ENCODE peak calls at places on chromosomes 6 and 20, in ten cellular contexts. U is tibial artery, N is OCI-LY7, O is hepatocyte, R is sigmoid colon, Z is neural progenitor cell, L is HCT116, X is PC-9, V is uterus, W is cardiac muscle cell. B is an unnamed sample.

GRCh38 chr6:156970595-156971112 is 193.5 kb downstream of the ARID1B start:
- DNase-seq in U (no peak), N (no peak), O (no peak), R (no peak), Z (no peak), L (no peak), X (no peak), V (no peak), W (no peak), B (no peak)

GRCh38 chr20:54062812-54063280 is 7.5 kb downstream of the BCAS1 start:
- DNase-seq in U (no peak), N (peak; percentile 62), O (peak; percentile 61), R (no peak), Z (peak; percentile 46), L (peak; percentile 42), X (no peak), V (no peak), W (peak; percentile 65), B (no peak)

GRCh38 chr20:59810376-59811187 is 122.9 kb downstream of the SYCP2 start:
- DNase-seq in U (no peak), N (no peak), O (no peak), R (no peak), Z (peak; percentile 90), L (no peak), X (no peak), V (peak; percentile 2), W (no peak), B (peak; percentile 24)

GRCh38 chr20:10434467-10434831 is 427 bp upstream of the MKKS start:
- DNase-seq in U (peak; percentile 93), N (peak; percentile 90), O (peak; percentile 97), R (peak; percentile 98), Z (peak; percentile 99), L (peak; percentile 99), X (peak; percentile 94), V (peak; percentile 93), W (peak; percentile 99), B (peak; percentile 91)

GRCh38 chr6:15389759-15390723 is 144.2 kb downstream of the JARID2 start:
- DNase-seq in U (no peak), N (peak; percentile 69), O (peak; percentile 73), R (no peak), Z (peak; percentile 87), L (peak; percentile 7), X (peak; percentile 16), V (no peak), W (peak; percentile 73), B (no peak)

GRCh38 chr6:14453712-14454466 is 336.3 kb downstream of the CD83 start:
- DNase-seq in U (no peak), N (no peak), O (no peak), R (no peak), Z (no peak), L (no peak), X (no peak), V (no peak), W (no peak), B (no peak)

GRCh38 chr6:166006593-166007301 is 160.9 kb downstream of the TBXT start:
- DNase-seq in U (no peak), N (no peak), O (no peak), R (no peak), Z (peak; percentile 41), L (no peak), X (no peak), V (no peak), W (peak; percentile 85), B (no peak)

GRCh38 chr6:44052419-44053011 is 74.7 kb downstream of the MRPL14 start:
- DNase-seq in U (peak; percentile 61), N (no peak), O (no peak), R (peak; percentile 78), Z (peak; percentile 59), L (no peak), X (no peak), V (no peak), W (peak; percentile 92), B (peak; percentile 51)

GRCh38 chr20:36465109-36466080 is 75.9 kb upstream of the MYL9 start:
- DNase-seq in U (peak; percentile 76), N (no peak), O (peak; percentile 70), R (peak; percentile 86), Z (peak; percentile 53), L (peak; percentile 79), X (peak; percentile 64), V (peak; percentile 72), W (peak; percentile 55), B (no peak)

GRCh38 chr6:87066449-87067288 is 28.2 kb downstream of the CGA start:
- DNase-seq in U (no peak), N (peak; percentile 78), O (peak; percentile 68), R (no peak), Z (peak; percentile 68), L (peak; percentile 57), X (peak; percentile 26), V (peak; percentile 25), W (peak; percentile 81), B (no peak)

GRCh38 chr20:64091762-64092161 is 7.6 kb upstream of the LKAAEAR1 start:
- DNase-seq in U (no peak), N (no peak), O (no peak), R (no peak), Z (peak; percentile 59), L (no peak), X (no peak), V (no peak), W (no peak), B (no peak)

GRCh38 chr20:64095455-64095854 is 11.3 kb upstream of the LKAAEAR1 start:
- DNase-seq in U (no peak), N (no peak), O (no peak), R (no peak), Z (no peak), L (no peak), X (no peak), V (no peak), W (no peak), B (no peak)

GRCh38 chr20:64092258-64093012 is 8.2 kb upstream of the LKAAEAR1 start:
- DNase-seq in U (no peak), N (no peak), O (no peak), R (no peak), Z (no peak), L (no peak), X (no peak), V (no peak), W (no peak), B (no peak)

GRCh38 chr20:64091340-64091739 is 7.1 kb upstream of the LKAAEAR1 start:
- DNase-seq in U (no peak), N (no peak), O (no peak), R (no peak), Z (no peak), L (no peak), X (no peak), V (no peak), W (no peak), B (no peak)

GRCh38 chr20:64093013-64093503 is 8.9 kb upstream of the LKAAEAR1 start:
- DNase-seq in U (no peak), N (no peak), O (no peak), R (no peak), Z (peak; percentile 54), L (no peak), X (no peak), V (no peak), W (no peak), B (no peak)
- H3K4me3 ChIP-seq in U (no peak overlapping the region), N (no peak overlapping the region), O (no peak overlapping the region), R (no peak overlapping the region), Z (no peak overlapping the region), L (no peak overlapping the region), X (no peak overlapping the region), V (no peak overlapping the region), W (no peak overlapping the region), B (no peak overlapping the region)

DNA sequence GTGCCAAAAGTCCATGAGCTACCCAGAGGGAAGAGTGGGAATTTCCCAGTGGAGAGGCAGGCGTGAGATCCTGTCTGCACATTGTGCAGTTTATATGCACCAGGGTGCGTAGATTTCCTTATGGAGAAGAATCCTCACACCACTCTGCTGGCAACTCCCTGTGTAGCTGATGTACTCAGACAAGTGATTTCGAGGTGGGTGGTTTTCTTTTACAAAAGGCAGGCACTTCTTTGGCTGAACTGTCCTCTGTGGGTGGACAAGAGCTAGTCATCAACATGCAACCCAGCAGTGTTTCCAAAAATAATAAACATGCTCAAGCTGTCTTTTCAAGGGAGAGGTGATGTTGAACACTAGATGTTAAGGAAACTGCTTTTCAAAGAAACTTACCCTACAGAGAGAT is 121.7 kb upstream of the NXT1 start:
- DNase-seq in U (no peak), N (no peak), O (no peak), R (no peak), Z (no peak), L (no peak), X (no peak), V (no peak), W (peak; percentile 78), B (no peak)
- H3K4me1 ChIP-seq in U (no peaks in the 10 kb centered on the region), N (no peaks in the 10 kb centered on the region), O (peaks cover 39% of the 10 kb centered on the region), R (no peaks in the 10 kb centered on the region), Z (no peaks in the 10 kb centered on the region), L (peaks cover 25% of the 10 kb centered on the region), X (peaks cover 48% of the 10 kb centered on the region), V (no peaks in the 10 kb centered on the region), W (peaks cover 3% of the 10 kb centered on the region), B (peaks cover 13% of the 10 kb centered on the region)

GRCh38 chr6:350371-350770 is 41.2 kb upstream of the IRF4 start:
- DNase-seq in U (no peak), N (no peak), O (no peak), R (no peak), Z (no peak), L (no peak), X (no peak), V (no peak), W (no peak), B (no peak)

GRCh38 chr6:352474-352873 is 39.1 kb upstream of the IRF4 start:
- DNase-seq in U (no peak), N (no peak), O (no peak), R (peak; percentile 56), Z (no peak), L (no peak), X (no peak), V (no peak), W (no peak), B (no peak)

GRCh38 chr6:352896-353470 is 38.6 kb upstream of the IRF4 start:
- DNase-seq in U (no peak), N (no peak), O (no peak), R (peak; percentile 61), Z (no peak), L (no peak), X (no peak), V (no peak), W (no peak), B (no peak)

GRCh38 chr6:351011-351866 is 40.3 kb upstream of the IRF4 start:
- DNase-seq in U (no peak), N (no peak), O (no peak), R (peak; percentile 65), Z (no peak), L (no peak), X (no peak), V (no peak), W (no peak), B (no peak)

DNA sequence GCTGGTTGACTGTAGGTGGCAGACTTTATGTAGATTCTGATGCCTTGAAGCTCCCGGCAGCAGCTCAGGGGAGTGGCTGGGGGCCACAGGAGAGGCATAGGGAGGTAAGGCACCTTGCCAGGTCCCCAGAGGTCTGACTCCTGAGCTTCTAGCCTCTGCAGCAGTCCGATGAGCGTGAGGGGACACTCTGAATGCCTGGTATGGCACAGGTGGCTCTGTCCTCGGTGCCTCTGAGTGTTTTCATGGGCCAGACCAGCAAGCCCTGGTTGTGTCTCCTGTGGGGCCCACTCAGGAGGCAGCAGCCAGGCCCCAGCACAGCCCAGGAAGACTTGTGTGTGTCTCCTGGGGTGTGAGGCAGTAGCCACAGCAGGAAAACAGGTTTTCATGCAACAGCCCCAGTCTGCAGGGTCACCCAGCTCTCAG is 39.7 kb upstream of the IRF4 start:
- DNase-seq in U (no peak), N (peak; percentile 67), O (no peak), R (peak; percentile 63), Z (no peak), L (no peak), X (no peak), V (no peak), W (no peak), B (no peak)
- TF ChIP-seq CTCF in U (no peak), N (no peak), O (no peak), R (no peak), Z (no peak), L (no peak), X (no peak), V (no peak), W (no peak), B (no peak)

GRCh38 chr6:35312076-35312762 is 14.6 kb downstream of the DEF6 start:
- DNase-seq in U (no peak), N (no peak), O (no peak), R (no peak), Z (no peak), L (no peak), X (no peak), V (no peak), W (no peak), B (peak; percentile 79)
- H3K4me3 ChIP-seq in U (no peak overlapping the region), N (peak overlapping the region; percentile 49), O (no peak overlapping the region), R (no peak overlapping the region), Z (no peak overlapping the region), L (no peak overlapping the region), X (no peak overlapping the region), V (no peak overlapping the region), W (no peak overlapping the region), B (no peak overlapping the region)